ENCODE peak calls at places on chromosomes 2 and 18, in seven cellular contexts. F is heart right ventricle, K is caudate nucleus, Q is islet precursor cell, H is cardiac septum, N is endothelial cell, S is hypothalamus. I is an unnamed sample.

GRCh38 chr2:99488587-99488998 is 1.2 kb downstream of the REV1 start:
- DNase-seq in F (no peak), K (no peak), Q (no peak), H (no peak), N (peak), S (no peak), I (no peak)

GRCh38 chr2:186460465-186460864 is 25.6 kb upstream of the ZC3H15 start:
- DNase-seq in F (no peak), K (no peak), Q (no peak), H (no peak), N (no peak), S (no peak), I (no peak)

GRCh38 chr2:213766465-213766891 is 482.2 kb downstream of the SPAG16 start:
- DNase-seq in F (no peak), K (no peak), Q (peak), H (no peak), N (no peak), S (no peak), I (no peak)

GRCh38 chr2:177714704-177715103 is 322.1 kb downstream of the AGPS start:
- DNase-seq in F (no peak), K (no peak), Q (no peak), H (no peak), N (no peak), S (no peak), I (no peak)

GRCh38 chr2:150080115-150080514 is 407.4 kb downstream of the RND3 start:
- DNase-seq in F (no peak), K (no peak), Q (no peak), H (no peak), N (no peak), S (no peak), I (no peak)

GRCh38 chr2:238771193-238771592 is 76.7 kb upstream of the TWIST2 start:
- DNase-seq in F (no peak), K (no peak), Q (no peak), H (no peak), N (no peak), S (no peak), I (no peak)

GRCh38 chr2:74142340-74142739 is 5.4 kb downstream of the BOLA3 start:
- DNase-seq in F (no peak), K (no peak), Q (peak), H (no peak), N (peak), S (no peak), I (no peak)

GRCh38 chr2:6793371-6793770 is 72.3 kb downstream of the CMPK2 start:
- DNase-seq in F (no peak), K (no peak), Q (peak), H (no peak), N (no peak), S (no peak), I (no peak)

GRCh38 chr2:23533014-23533730 is 148.2 kb downstream of the KLHL29 start:
- DNase-seq in F (no peak), K (no peak), Q (no peak), H (no peak), N (no peak), S (no peak), I (peak)

GRCh38 chr2:129443235-129443884 is 536.1 kb upstream of the RAB6C start:
- DNase-seq in F (no peak), K (no peak), Q (no peak), H (no peak), N (no peak), S (no peak), I (no peak)

GRCh38 chr18:45962866-45963265 is 4.3 kb downstream of the EPG5 start:
- DNase-seq in F (no peak), K (no peak), Q (no peak), H (no peak), N (no peak), S (no peak), I (no peak)

GRCh38 chr2:71102981-71103681 is 26.9 kb downstream of the MCEE start:
- DNase-seq in F (no peak), K (no peak), Q (no peak), H (no peak), N (no peak), S (no peak), I (no peak)

GRCh38 chr2:54560146-54560881 is 104.2 kb downstream of the SPTBN1 start:
- DNase-seq in F (no peak), K (no peak), Q (peak), H (peak), N (peak), S (no peak), I (no peak)

GRCh38 chr2:54457326-54458023 is 1.3 kb downstream of the SPTBN1 start:
- DNase-seq in F (no peak), K (no peak), Q (peak), H (peak), N (peak), S (peak), I (peak)

GRCh38 chr2:171260471-171261424 is 100.1 kb upstream of the TLK1 start:
- DNase-seq in F (no peak), K (no peak), Q (peak), H (no peak), N (no peak), S (no peak), I (peak)

GRCh38 chr2:27737676-27738348 is 33.7 kb upstream of the MRPL33 start:
- DNase-seq in F (no peak), K (no peak), Q (no peak), H (no peak), N (no peak), S (no peak), I (no peak)

GRCh38 chr2:147174824-147175254 is 670.0 kb upstream of the ACVR2A start:
- DNase-seq in F (no peak), K (no peak), Q (no peak), H (no peak), N (no peak), S (no peak), I (no peak)

GRCh38 chr2:178449700-178450573 is 1.0 kb downstream of the PRKRA start:
- DNase-seq in F (no peak), K (no peak), Q (no peak), H (no peak), N (no peak), S (no peak), I (no peak)

GRCh38 chr2:226791056-226791486 is 8.5 kb downstream of the IRS1 start:
- DNase-seq in F (peak), K (peak), Q (peak), H (peak), N (peak), S (peak), I (peak)

GRCh38 chr2:3741372-3741771 is 38.0 kb downstream of the DCDC2C start:
- DNase-seq in F (no peak), K (no peak), Q (no peak), H (no peak), N (no peak), S (no peak), I (no peak)

GRCh38 chr2:154173164-154173563 is 301.4 kb downstream of the GALNT13 start:
- DNase-seq in F (no peak), K (no peak), Q (no peak), H (no peak), N (no peak), S (no peak), I (no peak)

GRCh38 chr18:55387139-55387984 is 200.6 kb downstream of the TCF4 start:
- DNase-seq in F (peak), K (no peak), Q (no peak), H (no peak), N (peak), S (no peak), I (no peak)

GRCh38 chr2:69616755-69617154 is 26.8 kb downstream of the AAK1 start:
- DNase-seq in F (no peak), K (no peak), Q (peak), H (no peak), N (no peak), S (no peak), I (no peak)

GRCh38 chr2:10083692-10084566 is 3.7 kb upstream of the CYS1 start:
- DNase-seq in F (no peak), K (no peak), Q (no peak), H (no peak), N (no peak), S (no peak), I (no peak)

GRCh38 chr2:68466361-68466777 is 725 bp downstream of the FBXO48 start:
- DNase-seq in F (no peak), K (no peak), Q (peak), H (no peak), N (no peak), S (no peak), I (no peak)

GRCh38 chr2:63347361-63347760 is 240.9 kb downstream of the WDPCP start:
- DNase-seq in F (no peak), K (no peak), Q (no peak), H (no peak), N (no peak), S (no peak), I (no peak)

GRCh38 chr2:73716518-73717250 is 20.5 kb downstream of the TPRKB start:
- DNase-seq in F (no peak), K (no peak), Q (no peak), H (no peak), N (no peak), S (no peak), I (no peak)

GRCh38 chr2:113157108-113157896 is 16.5 kb upstream of the PSD4 start:
- DNase-seq in F (no peak), K (no peak), Q (peak), H (no peak), N (peak), S (no peak), I (peak)

GRCh38 chr18:76491801-76492668 is 3.0 kb downstream of the ZNF516 start:
- DNase-seq in F (no peak), K (no peak), Q (peak), H (no peak), N (peak), S (no peak), I (peak)

GRCh38 chr2:70826696-70827330 is 6.4 kb upstream of the CLEC4F start:
- DNase-seq in F (no peak), K (no peak), Q (no peak), H (no peak), N (no peak), S (no peak), I (no peak)

GRCh38 chr18:44839239-44839666 is 158.6 kb downstream of the SETBP1 start:
- DNase-seq in F (peak), K (peak), Q (peak), H (peak), N (peak), S (peak), I (peak)

GRCh38 chr2:55056024-55056521 is 5.8 kb upstream of the RTN4 start:
- DNase-seq in F (no peak), K (no peak), Q (peak), H (no peak), N (no peak), S (no peak), I (no peak)

GRCh38 chr18:58998421-58999203 is 133.9 kb downstream of the ZNF532 start:
- DNase-seq in F (peak), K (no peak), Q (no peak), H (no peak), N (no peak), S (no peak), I (no peak)

GRCh38 chr2:150374562-150374961 is 112.9 kb downstream of the RND3 start:
- DNase-seq in F (peak), K (no peak), Q (no peak), H (no peak), N (no peak), S (no peak), I (no peak)